ENCODE peak calls at places on chromosomes 5 and 9, in nine cellular contexts. One of them, this sample, is unnamed.

GRCh38 chr5:64318175-64318574 is 152.5 kb downstream of the RNF180 start:
- DNase-seq in adrenal gland: no peak
- DNase-seq in transverse colon: no peak
- DNase-seq in A549: no peak
- DNase-seq in H1: no peak
- DNase-seq in stomach: no peak
- DNase-seq in suprapubic skin: no peak
- DNase-seq in prostate gland: no peak
- DNase-seq in uterus: no peak
- DNase-seq in this sample: no peak

GRCh38 chr5:78003914-78004313 is 227.8 kb upstream of the TBCA start:
- DNase-seq in suprapubic skin: no peak
- DNase-seq in prostate gland: no peak
- DNase-seq in A549: no peak
- DNase-seq in transverse colon: no peak
- DNase-seq in H1: no peak
- DNase-seq in adrenal gland: no peak
- DNase-seq in stomach: no peak
- DNase-seq in uterus: no peak
- DNase-seq in this sample: no peak

GRCh38 chr5:10470669-10471068 is 29.0 kb downstream of the ROPN1L start:
- DNase-seq in A549: no peak
- DNase-seq in transverse colon: no peak
- DNase-seq in adrenal gland: no peak
- DNase-seq in H1: no peak
- DNase-seq in suprapubic skin: no peak
- DNase-seq in uterus: no peak
- DNase-seq in prostate gland: no peak
- DNase-seq in stomach: no peak
- DNase-seq in this sample: no peak

GRCh38 chr5:9059920-9060691 is 485.8 kb downstream of the SEMA5A start:
- DNase-seq in A549: no peak
- DNase-seq in prostate gland: peak
- DNase-seq in transverse colon: no peak
- DNase-seq in stomach: no peak
- DNase-seq in uterus: peak
- DNase-seq in adrenal gland: peak
- DNase-seq in suprapubic skin: no peak
- DNase-seq in H1: peak
- DNase-seq in this sample: peak

GRCh38 chr5:115810776-115811175 is 5.7 kb downstream of the CDO1 start:
- DNase-seq in suprapubic skin: no peak
- DNase-seq in stomach: no peak
- DNase-seq in uterus: no peak
- DNase-seq in H1: no peak
- DNase-seq in prostate gland: no peak
- DNase-seq in transverse colon: no peak
- DNase-seq in A549: no peak
- DNase-seq in adrenal gland: no peak
- DNase-seq in this sample: no peak

GRCh38 chr9:99361827-99362226 is 139.7 kb downstream of the SEC61B start:
- DNase-seq in H1: no peak
- DNase-seq in suprapubic skin: no peak
- DNase-seq in adrenal gland: no peak
- DNase-seq in prostate gland: no peak
- DNase-seq in transverse colon: no peak
- DNase-seq in A549: no peak
- DNase-seq in uterus: no peak
- DNase-seq in stomach: no peak
- DNase-seq in this sample: no peak

GRCh38 chr5:59838989-59839388 is 54.5 kb downstream of the PDE4D start:
- DNase-seq in adrenal gland: no peak
- DNase-seq in uterus: no peak
- DNase-seq in stomach: no peak
- DNase-seq in H1: no peak
- DNase-seq in transverse colon: no peak
- DNase-seq in suprapubic skin: no peak
- DNase-seq in prostate gland: no peak
- DNase-seq in A549: no peak
- DNase-seq in this sample: no peak

GRCh38 chr9:32986971-32987370 is 14.5 kb downstream of the APTX start:
- DNase-seq in adrenal gland: no peak
- DNase-seq in prostate gland: no peak
- DNase-seq in transverse colon: no peak
- DNase-seq in A549: no peak
- DNase-seq in uterus: no peak
- DNase-seq in H1: no peak
- DNase-seq in suprapubic skin: no peak
- DNase-seq in stomach: no peak
- DNase-seq in this sample: no peak

GRCh38 chr5:93874491-93874890 is 133.1 kb upstream of the POU5F2 start:
- DNase-seq in transverse colon: no peak
- DNase-seq in A549: no peak
- DNase-seq in uterus: no peak
- DNase-seq in prostate gland: no peak
- DNase-seq in suprapubic skin: no peak
- DNase-seq in adrenal gland: no peak
- DNase-seq in H1: no peak
- DNase-seq in stomach: no peak
- DNase-seq in this sample: no peak

GRCh38 chr9:10612649-10613398 is at the start of gene PTPRD:
- DNase-seq in adrenal gland: peak
- DNase-seq in A549: peak
- DNase-seq in prostate gland: no peak
- DNase-seq in stomach: peak
- DNase-seq in suprapubic skin: no peak
- DNase-seq in uterus: no peak
- DNase-seq in H1: peak
- DNase-seq in transverse colon: peak
- DNase-seq in this sample: peak

GRCh38 chr9:21443849-21444625 is 3.8 kb downstream of the IFNA1 start:
- DNase-seq in adrenal gland: no peak
- DNase-seq in H1: no peak
- DNase-seq in stomach: no peak
- DNase-seq in A549: no peak
- DNase-seq in suprapubic skin: no peak
- DNase-seq in transverse colon: no peak
- DNase-seq in uterus: no peak
- DNase-seq in prostate gland: no peak
- DNase-seq in this sample: no peak

GRCh38 chr5:119397518-119398380 is 41.9 kb downstream of the TNFAIP8 start:
- DNase-seq in H1: no peak
- DNase-seq in prostate gland: no peak
- DNase-seq in suprapubic skin: no peak
- DNase-seq in adrenal gland: no peak
- DNase-seq in A549: peak
- DNase-seq in transverse colon: no peak
- DNase-seq in uterus: no peak
- DNase-seq in stomach: no peak
- DNase-seq in this sample: no peak

GRCh38 chr9:111900081-111900805 is 3.6 kb downstream of the UGCG start:
- DNase-seq in suprapubic skin: no peak
- DNase-seq in A549: no peak
- DNase-seq in H1: no peak
- DNase-seq in prostate gland: no peak
- DNase-seq in transverse colon: no peak
- DNase-seq in stomach: no peak
- DNase-seq in adrenal gland: no peak
- DNase-seq in uterus: no peak
- DNase-seq in this sample: no peak

GRCh38 chr9:111898331-111899096 is 1.9 kb downstream of the UGCG start:
- DNase-seq in suprapubic skin: no peak
- DNase-seq in adrenal gland: no peak
- DNase-seq in transverse colon: no peak
- DNase-seq in uterus: no peak
- DNase-seq in H1: no peak
- DNase-seq in A549: no peak
- DNase-seq in stomach: no peak
- DNase-seq in prostate gland: no peak
- DNase-seq in this sample: no peak

GRCh38 chr9:111895996-111896941 is at the start of gene UGCG:
- DNase-seq in prostate gland: peak
- DNase-seq in transverse colon: peak
- DNase-seq in A549: peak
- DNase-seq in suprapubic skin: peak
- DNase-seq in uterus: peak
- DNase-seq in adrenal gland: peak
- DNase-seq in H1: peak
- DNase-seq in stomach: peak
- DNase-seq in this sample: peak

GRCh38 chr9:111897831-111898144 is 1.2 kb downstream of the UGCG start:
- DNase-seq in adrenal gland: no peak
- DNase-seq in prostate gland: no peak
- DNase-seq in H1: no peak
- DNase-seq in A549: no peak
- DNase-seq in stomach: no peak
- DNase-seq in transverse colon: peak
- DNase-seq in uterus: no peak
- DNase-seq in suprapubic skin: no peak
- DNase-seq in this sample: no peak

GRCh38 chr9:111896942-111897830 is 572 bp downstream of the UGCG start:
- DNase-seq in transverse colon: peak
- DNase-seq in suprapubic skin: peak
- DNase-seq in stomach: no peak
- DNase-seq in prostate gland: peak
- DNase-seq in uterus: peak
- DNase-seq in A549: peak
- DNase-seq in adrenal gland: peak
- DNase-seq in H1: no peak
- DNase-seq in this sample: no peak
- TF ChIP-seq POLR2A in transverse colon: no peak
- TF ChIP-seq POLR2A in suprapubic skin: no peak
- TF ChIP-seq POLR2A in stomach: no peak
- TF ChIP-seq POLR2A in prostate gland: no peak
- TF ChIP-seq POLR2A in uterus: no peak
- TF ChIP-seq POLR2A in A549: no peak
- TF ChIP-seq POLR2A in adrenal gland: no peak
- TF ChIP-seq POLR2A in H1: peak
- TF ChIP-seq POLR2A in this sample: no peak

GRCh38 chr9:36765468-36766341 is 193.0 kb downstream of the MELK start:
- DNase-seq in stomach: peak
- DNase-seq in A549: peak
- DNase-seq in adrenal gland: peak
- DNase-seq in H1: peak
- DNase-seq in suprapubic skin: peak
- DNase-seq in prostate gland: peak
- DNase-seq in uterus: peak
- DNase-seq in transverse colon: peak
- DNase-seq in this sample: no peak
- TF ChIP-seq POLR2A in stomach: no peak
- TF ChIP-seq POLR2A in A549: peak
- TF ChIP-seq POLR2A in adrenal gland: no peak
- TF ChIP-seq POLR2A in H1: peak
- TF ChIP-seq POLR2A in suprapubic skin: no peak
- TF ChIP-seq POLR2A in prostate gland: no peak
- TF ChIP-seq POLR2A in uterus: no peak
- TF ChIP-seq POLR2A in transverse colon: no peak
- TF ChIP-seq POLR2A in this sample: no peak

GRCh38 chr9:113654605-113655193 is 191.2 kb downstream of the RGS3 start:
- DNase-seq in prostate gland: no peak
- DNase-seq in stomach: no peak
- DNase-seq in suprapubic skin: peak
- DNase-seq in transverse colon: no peak
- DNase-seq in H1: no peak
- DNase-seq in uterus: peak
- DNase-seq in A549: no peak
- DNase-seq in adrenal gland: peak
- DNase-seq in this sample: no peak
- TF ChIP-seq POLR2A in prostate gland: no peak
- TF ChIP-seq POLR2A in stomach: no peak
- TF ChIP-seq POLR2A in suprapubic skin: no peak
- TF ChIP-seq POLR2A in transverse colon: no peak
- TF ChIP-seq POLR2A in H1: no peak
- TF ChIP-seq POLR2A in uterus: no peak
- TF ChIP-seq POLR2A in A549: no peak
- TF ChIP-seq POLR2A in adrenal gland: no peak
- TF ChIP-seq POLR2A in this sample: no peak

DNA sequence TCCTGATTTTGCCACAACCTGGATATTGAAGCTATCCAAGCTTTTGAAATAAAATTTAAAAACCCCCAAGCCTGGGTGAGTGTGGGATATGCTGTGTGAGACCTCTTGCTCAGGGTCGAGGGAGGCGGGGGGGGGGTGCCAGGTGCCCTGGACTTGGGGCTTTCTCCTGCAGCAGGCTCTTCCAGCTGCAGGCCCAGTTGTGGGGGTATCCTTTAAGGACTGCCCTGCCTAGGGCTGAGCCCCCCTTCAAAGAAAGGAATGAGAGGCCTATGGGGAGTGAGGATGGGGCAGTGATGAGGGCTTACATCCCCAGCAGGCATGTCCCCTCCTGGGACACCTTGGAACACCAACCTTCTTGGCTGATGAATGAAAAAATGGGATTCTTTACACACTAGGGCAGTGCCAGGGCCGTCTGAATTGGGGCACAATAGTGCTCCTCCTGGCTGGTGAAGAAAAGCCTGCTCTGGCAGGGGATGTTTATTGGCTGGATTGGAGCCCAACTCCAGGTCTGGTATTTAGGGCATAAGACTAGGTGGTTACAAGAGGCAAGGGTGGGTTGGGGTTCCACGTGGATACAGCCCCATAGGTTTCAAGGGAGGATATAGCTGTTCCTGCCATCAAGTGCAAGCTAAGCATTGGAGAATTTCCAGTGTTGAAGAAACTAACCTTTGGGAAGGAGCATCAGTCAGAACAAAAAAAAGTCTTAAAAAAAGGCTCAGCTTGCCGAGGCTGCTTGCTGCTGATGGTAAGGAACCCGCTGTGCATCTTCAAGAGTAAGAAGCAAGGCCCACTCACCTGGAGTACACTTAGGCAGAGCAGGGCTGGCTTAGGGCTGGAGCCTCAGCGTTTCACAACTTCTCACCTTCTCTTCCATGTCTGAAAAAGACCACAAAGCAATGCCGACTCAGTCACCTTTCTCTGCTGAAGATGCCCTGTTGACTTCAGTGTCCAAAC is 7.0 kb downstream of the HNRNPAB start:
- DNase-seq in suprapubic skin: no peak
- DNase-seq in adrenal gland: no peak
- DNase-seq in stomach: no peak
- DNase-seq in prostate gland: no peak
- DNase-seq in A549: no peak
- DNase-seq in uterus: no peak
- DNase-seq in transverse colon: no peak
- DNase-seq in H1: no peak
- DNase-seq in this sample: no peak
- TF ChIP-seq POLR2A in suprapubic skin: no peak
- TF ChIP-seq POLR2A in adrenal gland: no peak
- TF ChIP-seq POLR2A in stomach: no peak
- TF ChIP-seq POLR2A in prostate gland: no peak
- TF ChIP-seq POLR2A in A549: no peak
- TF ChIP-seq POLR2A in uterus: no peak
- TF ChIP-seq POLR2A in transverse colon: no peak
- TF ChIP-seq POLR2A in H1: peak
- TF ChIP-seq POLR2A in this sample: no peak

GRCh38 chr5:43484049-43484849 is 584 bp upstream of the TMEM267 start:
- DNase-seq in adrenal gland: peak
- DNase-seq in H1: peak
- DNase-seq in A549: peak
- DNase-seq in stomach: peak
- DNase-seq in transverse colon: peak
- DNase-seq in uterus: peak
- DNase-seq in suprapubic skin: peak
- DNase-seq in prostate gland: peak
- DNase-seq in this sample: peak
- TF ChIP-seq POLR2A in adrenal gland: peak
- TF ChIP-seq POLR2A in H1: peak
- TF ChIP-seq POLR2A in A549: no peak
- TF ChIP-seq POLR2A in stomach: no peak
- TF ChIP-seq POLR2A in transverse colon: peak
- TF ChIP-seq POLR2A in uterus: no peak
- TF ChIP-seq POLR2A in suprapubic skin: no peak
- TF ChIP-seq POLR2A in prostate gland: no peak
- TF ChIP-seq POLR2A in this sample: peak

This sample was measured in H54.